ENCODE peak calls at places on chromosomes 3 and 15, in six cellular contexts. One of them, this sample, is unnamed.

GRCh38 chr3:196181127-196181546 is 30.1 kb downstream of the ZDHHC19 start:
- DNase-seq in stimulated activated naive B cell treated with anti-CD40 and anti-IgM and Interleukin-4, amounts not matched to agents 10 μg/mL and 1 μg/mL and 100 μg/mL, for 72 hours: no peak
- DNase-seq in activated T-helper 9 cell treated with anti-CD3 and anti-CD28 coated beads, Interleukin-2, amount 50 U/mL, for 16 hours: no peak
- DNase-seq in D341Med: peak
- DNase-seq in T-helper 2 cell: no peak
- DNase-seq in psoas muscle: no peak
- DNase-seq in this sample: no peak

GRCh38 chr15:92205255-92205739 is 188.4 kb upstream of the ST8SIA2 start:
- DNase-seq in T-helper 2 cell: no peak
- DNase-seq in activated T-helper 9 cell treated with anti-CD3 and anti-CD28 coated beads, Interleukin-2, amount 50 U/mL, for 16 hours: no peak
- DNase-seq in psoas muscle: no peak
- DNase-seq in D341Med: no peak
- DNase-seq in stimulated activated naive B cell treated with anti-CD40 and anti-IgM and Interleukin-4, amounts not matched to agents 10 μg/mL and 1 μg/mL and 100 μg/mL, for 72 hours: no peak
- DNase-seq in this sample: no peak

GRCh38 chr3:142595581-142595950 is 627 bp upstream of the PLS1 start:
- DNase-seq in stimulated activated naive B cell treated with anti-CD40 and anti-IgM and Interleukin-4, amounts not matched to agents 10 μg/mL and 1 μg/mL and 100 μg/mL, for 72 hours: no peak
- DNase-seq in D341Med: no peak
- DNase-seq in psoas muscle: no peak
- DNase-seq in activated T-helper 9 cell treated with anti-CD3 and anti-CD28 coated beads, Interleukin-2, amount 50 U/mL, for 16 hours: no peak
- DNase-seq in T-helper 2 cell: no peak
- DNase-seq in this sample: no peak

GRCh38 chr15:94912760-94913159 is 681.4 kb downstream of the MCTP2 start:
- DNase-seq in T-helper 2 cell: no peak
- DNase-seq in stimulated activated naive B cell treated with anti-CD40 and anti-IgM and Interleukin-4, amounts not matched to agents 10 μg/mL and 1 μg/mL and 100 μg/mL, for 72 hours: no peak
- DNase-seq in activated T-helper 9 cell treated with anti-CD3 and anti-CD28 coated beads, Interleukin-2, amount 50 U/mL, for 16 hours: no peak
- DNase-seq in psoas muscle: no peak
- DNase-seq in D341Med: no peak
- DNase-seq in this sample: no peak

GRCh38 chr15:88918738-88919137 is 5.6 kb upstream of the MFGE8 start:
- DNase-seq in activated T-helper 9 cell treated with anti-CD3 and anti-CD28 coated beads, Interleukin-2, amount 50 U/mL, for 16 hours: peak
- DNase-seq in D341Med: peak
- DNase-seq in stimulated activated naive B cell treated with anti-CD40 and anti-IgM and Interleukin-4, amounts not matched to agents 10 μg/mL and 1 μg/mL and 100 μg/mL, for 72 hours: peak
- DNase-seq in T-helper 2 cell: no peak
- DNase-seq in psoas muscle: peak
- DNase-seq in this sample: no peak

GRCh38 chr3:71702131-71703024 is 22.8 kb downstream of the EIF4E3 start:
- DNase-seq in psoas muscle: no peak
- DNase-seq in D341Med: no peak
- DNase-seq in stimulated activated naive B cell treated with anti-CD40 and anti-IgM and Interleukin-4, amounts not matched to agents 10 μg/mL and 1 μg/mL and 100 μg/mL, for 72 hours: no peak
- DNase-seq in T-helper 2 cell: peak
- DNase-seq in activated T-helper 9 cell treated with anti-CD3 and anti-CD28 coated beads, Interleukin-2, amount 50 U/mL, for 16 hours: no peak
- DNase-seq in this sample: no peak

GRCh38 chr15:91268510-91268909 is 168.5 kb downstream of the SV2B start:
- DNase-seq in psoas muscle: no peak
- DNase-seq in D341Med: no peak
- DNase-seq in T-helper 2 cell: no peak
- DNase-seq in activated T-helper 9 cell treated with anti-CD3 and anti-CD28 coated beads, Interleukin-2, amount 50 U/mL, for 16 hours: no peak
- DNase-seq in stimulated activated naive B cell treated with anti-CD40 and anti-IgM and Interleukin-4, amounts not matched to agents 10 μg/mL and 1 μg/mL and 100 μg/mL, for 72 hours: no peak
- DNase-seq in this sample: no peak

GRCh38 chr15:48072941-48073340 is 47.8 kb upstream of the SLC24A5 start:
- DNase-seq in psoas muscle: no peak
- DNase-seq in D341Med: no peak
- DNase-seq in T-helper 2 cell: no peak
- DNase-seq in activated T-helper 9 cell treated with anti-CD3 and anti-CD28 coated beads, Interleukin-2, amount 50 U/mL, for 16 hours: no peak
- DNase-seq in stimulated activated naive B cell treated with anti-CD40 and anti-IgM and Interleukin-4, amounts not matched to agents 10 μg/mL and 1 μg/mL and 100 μg/mL, for 72 hours: no peak
- DNase-seq in this sample: no peak

GRCh38 chr15:90592144-90592887 is 62.6 kb downstream of the CRTC3 start:
- DNase-seq in psoas muscle: no peak
- DNase-seq in stimulated activated naive B cell treated with anti-CD40 and anti-IgM and Interleukin-4, amounts not matched to agents 10 μg/mL and 1 μg/mL and 100 μg/mL, for 72 hours: no peak
- DNase-seq in D341Med: no peak
- DNase-seq in T-helper 2 cell: no peak
- DNase-seq in activated T-helper 9 cell treated with anti-CD3 and anti-CD28 coated beads, Interleukin-2, amount 50 U/mL, for 16 hours: no peak
- DNase-seq in this sample: no peak

GRCh38 chr3:29379097-29379496 is 98.2 kb downstream of the RBMS3 start:
- DNase-seq in T-helper 2 cell: no peak
- DNase-seq in psoas muscle: no peak
- DNase-seq in activated T-helper 9 cell treated with anti-CD3 and anti-CD28 coated beads, Interleukin-2, amount 50 U/mL, for 16 hours: no peak
- DNase-seq in stimulated activated naive B cell treated with anti-CD40 and anti-IgM and Interleukin-4, amounts not matched to agents 10 μg/mL and 1 μg/mL and 100 μg/mL, for 72 hours: no peak
- DNase-seq in D341Med: no peak
- DNase-seq in this sample: no peak

GRCh38 chr15:22917556-22917955 is 62.6 kb downstream of the CYFIP1 start:
- DNase-seq in stimulated activated naive B cell treated with anti-CD40 and anti-IgM and Interleukin-4, amounts not matched to agents 10 μg/mL and 1 μg/mL and 100 μg/mL, for 72 hours: no peak
- DNase-seq in D341Med: no peak
- DNase-seq in T-helper 2 cell: no peak
- DNase-seq in psoas muscle: no peak
- DNase-seq in activated T-helper 9 cell treated with anti-CD3 and anti-CD28 coated beads, Interleukin-2, amount 50 U/mL, for 16 hours: no peak
- DNase-seq in this sample: no peak

GRCh38 chr3:23877324-23877980 is 39.3 kb downstream of the NKIRAS1 start:
- DNase-seq in T-helper 2 cell: no peak
- DNase-seq in activated T-helper 9 cell treated with anti-CD3 and anti-CD28 coated beads, Interleukin-2, amount 50 U/mL, for 16 hours: no peak
- DNase-seq in stimulated activated naive B cell treated with anti-CD40 and anti-IgM and Interleukin-4, amounts not matched to agents 10 μg/mL and 1 μg/mL and 100 μg/mL, for 72 hours: no peak
- DNase-seq in D341Med: no peak
- DNase-seq in psoas muscle: peak
- DNase-seq in this sample: no peak

GRCh38 chr3:15982667-15983145 is 184.9 kb upstream of the ANKRD28 start:
- DNase-seq in D341Med: peak
- DNase-seq in psoas muscle: peak
- DNase-seq in T-helper 2 cell: no peak
- DNase-seq in activated T-helper 9 cell treated with anti-CD3 and anti-CD28 coated beads, Interleukin-2, amount 50 U/mL, for 16 hours: no peak
- DNase-seq in stimulated activated naive B cell treated with anti-CD40 and anti-IgM and Interleukin-4, amounts not matched to agents 10 μg/mL and 1 μg/mL and 100 μg/mL, for 72 hours: no peak
- DNase-seq in this sample: peak

GRCh38 chr3:126024049-126024854 is 55.3 kb downstream of the ROPN1B start:
- DNase-seq in activated T-helper 9 cell treated with anti-CD3 and anti-CD28 coated beads, Interleukin-2, amount 50 U/mL, for 16 hours: no peak
- DNase-seq in D341Med: no peak
- DNase-seq in stimulated activated naive B cell treated with anti-CD40 and anti-IgM and Interleukin-4, amounts not matched to agents 10 μg/mL and 1 μg/mL and 100 μg/mL, for 72 hours: no peak
- DNase-seq in T-helper 2 cell: no peak
- DNase-seq in psoas muscle: no peak
- DNase-seq in this sample: no peak

GRCh38 chr3:114453296-114453888 is 159.6 kb downstream of the TIGIT start:
- DNase-seq in activated T-helper 9 cell treated with anti-CD3 and anti-CD28 coated beads, Interleukin-2, amount 50 U/mL, for 16 hours: no peak
- DNase-seq in psoas muscle: no peak
- DNase-seq in D341Med: no peak
- DNase-seq in T-helper 2 cell: no peak
- DNase-seq in stimulated activated naive B cell treated with anti-CD40 and anti-IgM and Interleukin-4, amounts not matched to agents 10 μg/mL and 1 μg/mL and 100 μg/mL, for 72 hours: no peak
- DNase-seq in this sample: peak

GRCh38 chr3:170469151-170470062 is 50.7 kb downstream of the CLDN11 start:
- DNase-seq in D341Med: no peak
- DNase-seq in psoas muscle: no peak
- DNase-seq in stimulated activated naive B cell treated with anti-CD40 and anti-IgM and Interleukin-4, amounts not matched to agents 10 μg/mL and 1 μg/mL and 100 μg/mL, for 72 hours: no peak
- DNase-seq in activated T-helper 9 cell treated with anti-CD3 and anti-CD28 coated beads, Interleukin-2, amount 50 U/mL, for 16 hours: no peak
- DNase-seq in T-helper 2 cell: no peak
- DNase-seq in this sample: no peak

GRCh38 chr3:130755666-130756065 is 9.0 kb upstream of the PIK3R4 start:
- DNase-seq in T-helper 2 cell: no peak
- DNase-seq in D341Med: no peak
- DNase-seq in psoas muscle: no peak
- DNase-seq in stimulated activated naive B cell treated with anti-CD40 and anti-IgM and Interleukin-4, amounts not matched to agents 10 μg/mL and 1 μg/mL and 100 μg/mL, for 72 hours: no peak
- DNase-seq in activated T-helper 9 cell treated with anti-CD3 and anti-CD28 coated beads, Interleukin-2, amount 50 U/mL, for 16 hours: no peak
- DNase-seq in this sample: no peak

GRCh38 chr15:70063992-70064379 is 33.7 kb downstream of the TLE3 start:
- DNase-seq in D341Med: no peak
- DNase-seq in stimulated activated naive B cell treated with anti-CD40 and anti-IgM and Interleukin-4, amounts not matched to agents 10 μg/mL and 1 μg/mL and 100 μg/mL, for 72 hours: no peak
- DNase-seq in T-helper 2 cell: no peak
- DNase-seq in activated T-helper 9 cell treated with anti-CD3 and anti-CD28 coated beads, Interleukin-2, amount 50 U/mL, for 16 hours: no peak
- DNase-seq in psoas muscle: no peak
- DNase-seq in this sample: no peak

GRCh38 chr3:194573680-194574437 is 59.4 kb downstream of the TMEM44 start:
- DNase-seq in stimulated activated naive B cell treated with anti-CD40 and anti-IgM and Interleukin-4, amounts not matched to agents 10 μg/mL and 1 μg/mL and 100 μg/mL, for 72 hours: peak
- DNase-seq in psoas muscle: peak
- DNase-seq in T-helper 2 cell: no peak
- DNase-seq in activated T-helper 9 cell treated with anti-CD3 and anti-CD28 coated beads, Interleukin-2, amount 50 U/mL, for 16 hours: peak
- DNase-seq in D341Med: peak
- DNase-seq in this sample: no peak

GRCh38 chr3:111335512-111335911 is 206.5 kb upstream of the CD96 start:
- DNase-seq in D341Med: no peak
- DNase-seq in T-helper 2 cell: no peak
- DNase-seq in psoas muscle: no peak
- DNase-seq in activated T-helper 9 cell treated with anti-CD3 and anti-CD28 coated beads, Interleukin-2, amount 50 U/mL, for 16 hours: no peak
- DNase-seq in stimulated activated naive B cell treated with anti-CD40 and anti-IgM and Interleukin-4, amounts not matched to agents 10 μg/mL and 1 μg/mL and 100 μg/mL, for 72 hours: no peak
- DNase-seq in this sample: no peak

GRCh38 chr3:93988283-93988682 is 8.3 kb downstream of the ARL13B start:
- DNase-seq in T-helper 2 cell: no peak
- DNase-seq in D341Med: no peak
- DNase-seq in stimulated activated naive B cell treated with anti-CD40 and anti-IgM and Interleukin-4, amounts not matched to agents 10 μg/mL and 1 μg/mL and 100 μg/mL, for 72 hours: no peak
- DNase-seq in psoas muscle: no peak
- DNase-seq in activated T-helper 9 cell treated with anti-CD3 and anti-CD28 coated beads, Interleukin-2, amount 50 U/mL, for 16 hours: no peak
- DNase-seq in this sample: no peak

GRCh38 chr3:33041909-33042308 is 55.0 kb downstream of the GLB1 start:
- DNase-seq in activated T-helper 9 cell treated with anti-CD3 and anti-CD28 coated beads, Interleukin-2, amount 50 U/mL, for 16 hours: no peak
- DNase-seq in stimulated activated naive B cell treated with anti-CD40 and anti-IgM and Interleukin-4, amounts not matched to agents 10 μg/mL and 1 μg/mL and 100 μg/mL, for 72 hours: no peak
- DNase-seq in T-helper 2 cell: no peak
- DNase-seq in psoas muscle: no peak
- DNase-seq in D341Med: no peak
- DNase-seq in this sample: no peak

GRCh38 chr15:40894689-40895308 is 549 bp downstream of the VPS18 start:
- DNase-seq in activated T-helper 9 cell treated with anti-CD3 and anti-CD28 coated beads, Interleukin-2, amount 50 U/mL, for 16 hours: peak
- DNase-seq in T-helper 2 cell: peak
- DNase-seq in stimulated activated naive B cell treated with anti-CD40 and anti-IgM and Interleukin-4, amounts not matched to agents 10 μg/mL and 1 μg/mL and 100 μg/mL, for 72 hours: peak
- DNase-seq in D341Med: peak
- DNase-seq in psoas muscle: peak
- DNase-seq in this sample: no peak

GRCh38 chr3:47430606-47431005 is 45.1 kb downstream of the SCAP start:
- DNase-seq in stimulated activated naive B cell treated with anti-CD40 and anti-IgM and Interleukin-4, amounts not matched to agents 10 μg/mL and 1 μg/mL and 100 μg/mL, for 72 hours: no peak
- DNase-seq in D341Med: no peak
- DNase-seq in activated T-helper 9 cell treated with anti-CD3 and anti-CD28 coated beads, Interleukin-2, amount 50 U/mL, for 16 hours: no peak
- DNase-seq in psoas muscle: no peak
- DNase-seq in T-helper 2 cell: no peak
- DNase-seq in this sample: no peak

GRCh38 chr3:138260636-138261035 is 69.0 kb downstream of the NME9 start:
- DNase-seq in activated T-helper 9 cell treated with anti-CD3 and anti-CD28 coated beads, Interleukin-2, amount 50 U/mL, for 16 hours: no peak
- DNase-seq in D341Med: no peak
- DNase-seq in T-helper 2 cell: no peak
- DNase-seq in stimulated activated naive B cell treated with anti-CD40 and anti-IgM and Interleukin-4, amounts not matched to agents 10 μg/mL and 1 μg/mL and 100 μg/mL, for 72 hours: no peak
- DNase-seq in psoas muscle: no peak
- DNase-seq in this sample: no peak

GRCh38 chr3:69690-70089 is 126.9 kb upstream of the CHL1 start:
- DNase-seq in T-helper 2 cell: no peak
- DNase-seq in activated T-helper 9 cell treated with anti-CD3 and anti-CD28 coated beads, Interleukin-2, amount 50 U/mL, for 16 hours: no peak
- DNase-seq in stimulated activated naive B cell treated with anti-CD40 and anti-IgM and Interleukin-4, amounts not matched to agents 10 μg/mL and 1 μg/mL and 100 μg/mL, for 72 hours: no peak
- DNase-seq in D341Med: no peak
- DNase-seq in psoas muscle: no peak
- DNase-seq in this sample: no peak

GRCh38 chr3:182533394-182533793 is 259.9 kb upstream of the ATP11B start:
- DNase-seq in stimulated activated naive B cell treated with anti-CD40 and anti-IgM and Interleukin-4, amounts not matched to agents 10 μg/mL and 1 μg/mL and 100 μg/mL, for 72 hours: no peak
- DNase-seq in T-helper 2 cell: no peak
- DNase-seq in D341Med: no peak
- DNase-seq in psoas muscle: no peak
- DNase-seq in activated T-helper 9 cell treated with anti-CD3 and anti-CD28 coated beads, Interleukin-2, amount 50 U/mL, for 16 hours: no peak
- DNase-seq in this sample: no peak

GRCh38 chr15:91940466-91941381 is 87.2 kb downstream of the SLCO3A1 start:
- DNase-seq in T-helper 2 cell: no peak
- DNase-seq in stimulated activated naive B cell treated with anti-CD40 and anti-IgM and Interleukin-4, amounts not matched to agents 10 μg/mL and 1 μg/mL and 100 μg/mL, for 72 hours: peak
- DNase-seq in activated T-helper 9 cell treated with anti-CD3 and anti-CD28 coated beads, Interleukin-2, amount 50 U/mL, for 16 hours: no peak
- DNase-seq in D341Med: no peak
- DNase-seq in psoas muscle: no peak
- DNase-seq in this sample: no peak

GRCh38 chr15:63918317-63918672 is 84.5 kb upstream of the HERC1 start:
- DNase-seq in psoas muscle: no peak
- DNase-seq in T-helper 2 cell: no peak
- DNase-seq in D341Med: no peak
- DNase-seq in stimulated activated naive B cell treated with anti-CD40 and anti-IgM and Interleukin-4, amounts not matched to agents 10 μg/mL and 1 μg/mL and 100 μg/mL, for 72 hours: no peak
- DNase-seq in activated T-helper 9 cell treated with anti-CD3 and anti-CD28 coated beads, Interleukin-2, amount 50 U/mL, for 16 hours: no peak
- DNase-seq in this sample: no peak

GRCh38 chr15:65660927-65661326 is 39.2 kb downstream of the SLC24A1 start:
- DNase-seq in activated T-helper 9 cell treated with anti-CD3 and anti-CD28 coated beads, Interleukin-2, amount 50 U/mL, for 16 hours: no peak
- DNase-seq in stimulated activated naive B cell treated with anti-CD40 and anti-IgM and Interleukin-4, amounts not matched to agents 10 μg/mL and 1 μg/mL and 100 μg/mL, for 72 hours: no peak
- DNase-seq in T-helper 2 cell: no peak
- DNase-seq in D341Med: no peak
- DNase-seq in psoas muscle: no peak
- DNase-seq in this sample: no peak

GRCh38 chr3:197511130-197511529 is 44.6 kb downstream of the BDH1 start:
- DNase-seq in activated T-helper 9 cell treated with anti-CD3 and anti-CD28 coated beads, Interleukin-2, amount 50 U/mL, for 16 hours: no peak
- DNase-seq in T-helper 2 cell: no peak
- DNase-seq in psoas muscle: no peak
- DNase-seq in stimulated activated naive B cell treated with anti-CD40 and anti-IgM and Interleukin-4, amounts not matched to agents 10 μg/mL and 1 μg/mL and 100 μg/mL, for 72 hours: no peak
- DNase-seq in D341Med: no peak
- DNase-seq in this sample: no peak

GRCh38 chr15:87711011-87711410 is 545.5 kb downstream of the NTRK3 start:
- DNase-seq in T-helper 2 cell: no peak
- DNase-seq in psoas muscle: no peak
- DNase-seq in activated T-helper 9 cell treated with anti-CD3 and anti-CD28 coated beads, Interleukin-2, amount 50 U/mL, for 16 hours: no peak
- DNase-seq in stimulated activated naive B cell treated with anti-CD40 and anti-IgM and Interleukin-4, amounts not matched to agents 10 μg/mL and 1 μg/mL and 100 μg/mL, for 72 hours: no peak
- DNase-seq in D341Med: no peak
- DNase-seq in this sample: no peak

GRCh38 chr3:174784206-174784934 is 74.8 kb upstream of the NAALADL2 start:
- DNase-seq in activated T-helper 9 cell treated with anti-CD3 and anti-CD28 coated beads, Interleukin-2, amount 50 U/mL, for 16 hours: no peak
- DNase-seq in stimulated activated naive B cell treated with anti-CD40 and anti-IgM and Interleukin-4, amounts not matched to agents 10 μg/mL and 1 μg/mL and 100 μg/mL, for 72 hours: no peak
- DNase-seq in T-helper 2 cell: no peak
- DNase-seq in psoas muscle: no peak
- DNase-seq in D341Med: no peak
- DNase-seq in this sample: no peak

This sample was measured in putamen.